ENCODE peak calls at places on chromosomes 4 and X, in six cellular contexts. One of them, this sample, is unnamed.

GRCh38 chr4:88735554-88735953 is 37.9 kb upstream of the NAP1L5 start:
- DNase-seq in AG04450: no peak
- DNase-seq in nephron progenitor cell: no peak
- DNase-seq in sciatic nerve: no peak
- DNase-seq in ELF-1: no peak
- DNase-seq in activated CD4-positive, CD25-positive, alpha-beta regulatory T cell treated with anti-CD3 and anti-CD28 coated beads, Interleukin-2, amount 50 U/mL, for 72 hours: no peak
- DNase-seq in this sample: no peak

GRCh38 chr4:88522702-88523324 is 763 bp downstream of the PYURF start:
- DNase-seq in AG04450: no peak
- DNase-seq in nephron progenitor cell: peak
- DNase-seq in sciatic nerve: peak
- DNase-seq in ELF-1: peak
- DNase-seq in activated CD4-positive, CD25-positive, alpha-beta regulatory T cell treated with anti-CD3 and anti-CD28 coated beads, Interleukin-2, amount 50 U/mL, for 72 hours: no peak
- DNase-seq in this sample: peak

GRCh38 chr4:186296481-186296880 is 30.5 kb downstream of the F11 start:
- DNase-seq in AG04450: no peak
- DNase-seq in nephron progenitor cell: no peak
- DNase-seq in sciatic nerve: no peak
- DNase-seq in ELF-1: no peak
- DNase-seq in activated CD4-positive, CD25-positive, alpha-beta regulatory T cell treated with anti-CD3 and anti-CD28 coated beads, Interleukin-2, amount 50 U/mL, for 72 hours: no peak
- DNase-seq in this sample: no peak

GRCh38 chr4:1210241-1210841 is 38.0 kb upstream of the SPON2 start:
- DNase-seq in AG04450: no peak
- DNase-seq in nephron progenitor cell: no peak
- DNase-seq in sciatic nerve: peak
- DNase-seq in ELF-1: no peak
- DNase-seq in activated CD4-positive, CD25-positive, alpha-beta regulatory T cell treated with anti-CD3 and anti-CD28 coated beads, Interleukin-2, amount 50 U/mL, for 72 hours: no peak
- DNase-seq in this sample: peak

GRCh38 chr4:80271806-80272205 is 5.3 kb downstream of the FGF5 start:
- DNase-seq in AG04450: no peak
- DNase-seq in nephron progenitor cell: no peak
- DNase-seq in sciatic nerve: no peak
- DNase-seq in ELF-1: no peak
- DNase-seq in activated CD4-positive, CD25-positive, alpha-beta regulatory T cell treated with anti-CD3 and anti-CD28 coated beads, Interleukin-2, amount 50 U/mL, for 72 hours: no peak
- DNase-seq in this sample: no peak

GRCh38 chr4:177442623-177443155 is 452 bp upstream of the AGA start:
- DNase-seq in AG04450: no peak
- DNase-seq in nephron progenitor cell: no peak
- DNase-seq in sciatic nerve: no peak
- DNase-seq in ELF-1: no peak
- DNase-seq in activated CD4-positive, CD25-positive, alpha-beta regulatory T cell treated with anti-CD3 and anti-CD28 coated beads, Interleukin-2, amount 50 U/mL, for 72 hours: no peak
- DNase-seq in this sample: no peak

GRCh38 chrX:23610491-23610890 is 56.8 kb upstream of the PRDX4 start:
- DNase-seq in AG04450: no peak
- DNase-seq in nephron progenitor cell: no peak
- DNase-seq in sciatic nerve: no peak
- DNase-seq in ELF-1: no peak
- DNase-seq in activated CD4-positive, CD25-positive, alpha-beta regulatory T cell treated with anti-CD3 and anti-CD28 coated beads, Interleukin-2, amount 50 U/mL, for 72 hours: no peak
- DNase-seq in this sample: no peak

GRCh38 chrX:97691901-97692455 is 808.3 kb downstream of the RPA4 start:
- DNase-seq in AG04450: no peak
- DNase-seq in nephron progenitor cell: no peak
- DNase-seq in sciatic nerve: no peak
- DNase-seq in ELF-1: no peak
- DNase-seq in activated CD4-positive, CD25-positive, alpha-beta regulatory T cell treated with anti-CD3 and anti-CD28 coated beads, Interleukin-2, amount 50 U/mL, for 72 hours: no peak
- DNase-seq in this sample: no peak

GRCh38 chrX:43813898-43814297 is 68.4 kb downstream of the MAOB start:
- DNase-seq in AG04450: no peak
- DNase-seq in nephron progenitor cell: peak
- DNase-seq in sciatic nerve: no peak
- DNase-seq in ELF-1: peak
- DNase-seq in activated CD4-positive, CD25-positive, alpha-beta regulatory T cell treated with anti-CD3 and anti-CD28 coated beads, Interleukin-2, amount 50 U/mL, for 72 hours: no peak
- DNase-seq in this sample: no peak

GRCh38 chr4:124337874-124338273 is 374.7 kb downstream of the ANKRD50 start:
- DNase-seq in AG04450: no peak
- DNase-seq in nephron progenitor cell: no peak
- DNase-seq in sciatic nerve: peak
- DNase-seq in ELF-1: no peak
- DNase-seq in activated CD4-positive, CD25-positive, alpha-beta regulatory T cell treated with anti-CD3 and anti-CD28 coated beads, Interleukin-2, amount 50 U/mL, for 72 hours: no peak
- DNase-seq in this sample: no peak

GRCh38 chr4:81366786-81367185 is 104.9 kb downstream of the RASGEF1B start:
- DNase-seq in AG04450: no peak
- DNase-seq in nephron progenitor cell: no peak
- DNase-seq in sciatic nerve: no peak
- DNase-seq in ELF-1: no peak
- DNase-seq in activated CD4-positive, CD25-positive, alpha-beta regulatory T cell treated with anti-CD3 and anti-CD28 coated beads, Interleukin-2, amount 50 U/mL, for 72 hours: no peak
- DNase-seq in this sample: no peak

GRCh38 chr4:80713409-80713808 is 317.1 kb upstream of the BMP3 start:
- DNase-seq in AG04450: no peak
- DNase-seq in nephron progenitor cell: no peak
- DNase-seq in sciatic nerve: no peak
- DNase-seq in ELF-1: no peak
- DNase-seq in activated CD4-positive, CD25-positive, alpha-beta regulatory T cell treated with anti-CD3 and anti-CD28 coated beads, Interleukin-2, amount 50 U/mL, for 72 hours: no peak
- DNase-seq in this sample: no peak

GRCh38 chrX:103792916-103793540 is 16.4 kb downstream of the PLP1 start:
- DNase-seq in AG04450: peak
- DNase-seq in nephron progenitor cell: no peak
- DNase-seq in sciatic nerve: no peak
- DNase-seq in ELF-1: no peak
- DNase-seq in activated CD4-positive, CD25-positive, alpha-beta regulatory T cell treated with anti-CD3 and anti-CD28 coated beads, Interleukin-2, amount 50 U/mL, for 72 hours: no peak
- DNase-seq in this sample: no peak

GRCh38 chr4:143071351-143071750 is 113.4 kb upstream of the USP38 start:
- DNase-seq in AG04450: no peak
- DNase-seq in nephron progenitor cell: no peak
- DNase-seq in sciatic nerve: no peak
- DNase-seq in ELF-1: peak
- DNase-seq in activated CD4-positive, CD25-positive, alpha-beta regulatory T cell treated with anti-CD3 and anti-CD28 coated beads, Interleukin-2, amount 50 U/mL, for 72 hours: no peak
- DNase-seq in this sample: no peak

GRCh38 chrX:103464071-103464773 is 55.1 kb downstream of the RAB40A start:
- DNase-seq in AG04450: no peak
- DNase-seq in nephron progenitor cell: peak
- DNase-seq in sciatic nerve: no peak
- DNase-seq in ELF-1: peak
- DNase-seq in activated CD4-positive, CD25-positive, alpha-beta regulatory T cell treated with anti-CD3 and anti-CD28 coated beads, Interleukin-2, amount 50 U/mL, for 72 hours: peak
- DNase-seq in this sample: no peak

GRCh38 chr4:179465131-179465797 is 2023.0 kb upstream of the AGA start:
- DNase-seq in AG04450: no peak
- DNase-seq in nephron progenitor cell: no peak
- DNase-seq in sciatic nerve: no peak
- DNase-seq in ELF-1: peak
- DNase-seq in activated CD4-positive, CD25-positive, alpha-beta regulatory T cell treated with anti-CD3 and anti-CD28 coated beads, Interleukin-2, amount 50 U/mL, for 72 hours: no peak
- DNase-seq in this sample: no peak

GRCh38 chrX:136822337-136823095 is 41.8 kb upstream of the ARHGEF6 start:
- DNase-seq in AG04450: no peak
- DNase-seq in nephron progenitor cell: no peak
- DNase-seq in sciatic nerve: no peak
- DNase-seq in ELF-1: no peak
- DNase-seq in activated CD4-positive, CD25-positive, alpha-beta regulatory T cell treated with anti-CD3 and anti-CD28 coated beads, Interleukin-2, amount 50 U/mL, for 72 hours: no peak
- DNase-seq in this sample: no peak

GRCh38 chr4:175511861-175512260 is 300.2 kb downstream of the GPM6A start:
- DNase-seq in AG04450: no peak
- DNase-seq in nephron progenitor cell: no peak
- DNase-seq in sciatic nerve: no peak
- DNase-seq in ELF-1: no peak
- DNase-seq in activated CD4-positive, CD25-positive, alpha-beta regulatory T cell treated with anti-CD3 and anti-CD28 coated beads, Interleukin-2, amount 50 U/mL, for 72 hours: no peak
- DNase-seq in this sample: no peak

GRCh38 chr4:14167876-14168510 is 540.5 kb upstream of the BOD1L1 start:
- DNase-seq in AG04450: no peak
- DNase-seq in nephron progenitor cell: no peak
- DNase-seq in sciatic nerve: no peak
- DNase-seq in ELF-1: no peak
- DNase-seq in activated CD4-positive, CD25-positive, alpha-beta regulatory T cell treated with anti-CD3 and anti-CD28 coated beads, Interleukin-2, amount 50 U/mL, for 72 hours: no peak
- DNase-seq in this sample: no peak

GRCh38 chr4:74311696-74312313 is 3.5 kb downstream of the EPGN start:
- DNase-seq in AG04450: peak
- DNase-seq in nephron progenitor cell: peak
- DNase-seq in sciatic nerve: no peak
- DNase-seq in ELF-1: peak
- DNase-seq in activated CD4-positive, CD25-positive, alpha-beta regulatory T cell treated with anti-CD3 and anti-CD28 coated beads, Interleukin-2, amount 50 U/mL, for 72 hours: no peak
- DNase-seq in this sample: no peak

GRCh38 chr4:113684534-113685091 is 76.9 kb downstream of the CAMK2D start:
- DNase-seq in AG04450: no peak
- DNase-seq in nephron progenitor cell: no peak
- DNase-seq in sciatic nerve: no peak
- DNase-seq in ELF-1: peak
- DNase-seq in activated CD4-positive, CD25-positive, alpha-beta regulatory T cell treated with anti-CD3 and anti-CD28 coated beads, Interleukin-2, amount 50 U/mL, for 72 hours: no peak
- DNase-seq in this sample: peak

GRCh38 chrX:119685225-119686066 is 7.5 kb downstream of the SEPTIN6 start:
- DNase-seq in AG04450: no peak
- DNase-seq in nephron progenitor cell: no peak
- DNase-seq in sciatic nerve: peak
- DNase-seq in ELF-1: no peak
- DNase-seq in activated CD4-positive, CD25-positive, alpha-beta regulatory T cell treated with anti-CD3 and anti-CD28 coated beads, Interleukin-2, amount 50 U/mL, for 72 hours: no peak
- DNase-seq in this sample: no peak

GRCh38 chrX:101357166-101357795 is 8.7 kb upstream of the TIMM8A start:
- DNase-seq in AG04450: no peak
- DNase-seq in nephron progenitor cell: no peak
- DNase-seq in sciatic nerve: no peak
- DNase-seq in ELF-1: peak
- DNase-seq in activated CD4-positive, CD25-positive, alpha-beta regulatory T cell treated with anti-CD3 and anti-CD28 coated beads, Interleukin-2, amount 50 U/mL, for 72 hours: no peak
- DNase-seq in this sample: no peak